ENCODE peak calls at places on chromosomes 12 and 14, in six cellular contexts. A is heart left ventricle, F is transverse colon, J is heart right ventricle, K is PC-3, M is AG04450. N is an unnamed sample.

GRCh38 chr12:111221296-111222026 is 147.4 kb downstream of the PHETA1 start:
- DNase-seq in A (no peak), F (no peak), J (no peak), K (peak; percentile 11), M (no peak), N (no peak)

GRCh38 chr14:44463386-44464004 is 43.6 kb downstream of the FSCB start:
- DNase-seq in A (no peak), F (no peak), J (no peak), K (no peak), M (no peak), N (no peak)

GRCh38 chr12:104938371-104938770 is 19.7 kb downstream of the SLC41A2 start:
- DNase-seq in A (no peak), F (no peak), J (no peak), K (no peak), M (no peak), N (no peak)

GRCh38 chr12:57739914-57740538 is 1.5 kb upstream of the AGAP2 start:
- DNase-seq in A (no peak), F (no peak), J (no peak), K (no peak), M (no peak), N (no peak)

GRCh38 chr14:59189281-59189821 is 884 bp downstream of the DAAM1 start:
- DNase-seq in A (peak; percentile 20), F (no peak), J (peak; percentile 32), K (peak; percentile 52), M (no peak), N (peak; percentile 25)

GRCh38 chr12:133234971-133235370 is 706 bp downstream of the ANHX start:
- DNase-seq in A (no peak), F (no peak), J (no peak), K (no peak), M (no peak), N (no peak)

GRCh38 chr12:11663128-11663527 is 13.7 kb downstream of the ETV6 start:
- DNase-seq in A (peak; percentile 55), F (no peak), J (no peak), K (no peak), M (no peak), N (no peak)

GRCh38 chr12:105204916-105205315 is 31.1 kb downstream of the APPL2 start:
- DNase-seq in A (no peak), F (no peak), J (no peak), K (peak; percentile 83), M (peak; percentile 8), N (peak; percentile 78)

GRCh38 chr12:130131817-130132216 is 30.4 kb upstream of the FZD10 start:
- DNase-seq in A (no peak), F (no peak), J (no peak), K (no peak), M (no peak), N (no peak)

GRCh38 chr14:104882991-104883660 is 18.1 kb downstream of the CEP170B start:
- DNase-seq in A (no peak), F (no peak), J (peak; percentile 8), K (no peak), M (no peak), N (no peak)

GRCh38 chr14:23559010-23559920 is 3.2 kb downstream of the THTPA start:
- DNase-seq in A (no peak), F (peak; percentile 39), J (peak; percentile 59), K (peak; percentile 48), M (peak; percentile 27), N (peak; percentile 66)

GRCh38 chr12:33427071-33427470 is 12.5 kb downstream of the SYT10 start:
- DNase-seq in A (no peak), F (no peak), J (no peak), K (peak; percentile 45), M (no peak), N (peak; percentile 31)
- TF ChIP-seq CTCF in A (no peak), F (no peak), J (no peak), K (peak; percentile 48), M (no peak), N (peak; percentile 40)

GRCh38 chr14:57293851-57294837 is 25.4 kb downstream of the AP5M1 start:
- DNase-seq in A (no peak), F (no peak), J (no peak), K (peak; percentile 53), M (no peak), N (peak; percentile 56)
- TF ChIP-seq CTCF in A (no peak), F (no peak), J (peak; percentile 23), K (peak; percentile 68), M (peak; percentile 50), N (peak; percentile 40)

GRCh38 chr12:79512068-79512467 is 178.7 kb downstream of the PAWR start:
- DNase-seq in A (no peak), F (no peak), J (no peak), K (peak; percentile 38), M (no peak), N (no peak)

GRCh38 chr12:79508622-79509021 is 182.1 kb downstream of the PAWR start:
- DNase-seq in A (no peak), F (no peak), J (no peak), K (peak; percentile 24), M (no peak), N (no peak)
- TF ChIP-seq CTCF in A (no peak), F (no peak), J (no peak), K (peak; percentile 40), M (no peak), N (no peak)

DNA sequence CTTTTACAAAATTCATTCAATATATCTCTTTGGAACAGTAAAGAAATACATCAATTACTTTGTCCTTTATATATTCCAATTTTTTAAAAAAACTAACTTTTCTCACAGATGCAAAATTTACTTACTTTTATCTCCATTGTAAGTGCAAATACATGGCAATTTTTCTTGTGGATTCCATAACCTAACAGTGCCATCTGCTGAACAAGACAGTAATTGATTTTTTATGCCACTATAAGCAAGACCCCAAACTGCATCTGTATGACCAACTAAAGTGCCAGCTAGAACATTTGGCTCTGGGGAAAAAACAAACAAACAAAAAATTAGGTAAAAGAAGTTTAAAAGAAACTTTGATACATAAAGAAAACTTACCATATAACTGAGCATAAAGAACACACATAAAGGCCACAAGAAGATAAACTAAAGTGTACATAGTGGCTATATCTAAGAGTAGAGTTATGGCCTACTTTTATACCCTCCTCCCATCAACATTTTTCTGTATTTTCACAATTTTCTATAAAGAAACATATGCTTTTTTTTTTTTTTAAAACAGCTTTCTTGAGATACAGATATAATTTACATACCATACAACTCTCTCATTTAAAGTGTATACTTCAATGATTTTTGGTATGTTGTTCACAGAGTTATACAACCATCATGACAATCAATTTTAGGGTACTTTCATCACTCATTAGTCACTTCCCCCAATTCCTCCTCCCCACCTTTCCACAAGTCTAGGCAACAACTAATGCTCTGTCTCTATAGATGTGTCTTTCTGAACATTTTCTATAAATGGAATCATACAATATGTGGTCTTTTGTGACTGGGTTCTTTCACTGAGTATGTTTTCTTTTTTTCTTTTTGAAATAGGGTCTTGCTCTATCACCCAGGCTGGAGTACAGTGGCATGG is 32.6 kb downstream of the COCH start:
- DNase-seq in A (no peak), F (no peak), J (no peak), K (peak; percentile 53), M (no peak), N (peak; percentile 25)
- TF ChIP-seq CTCF in A (peak; percentile 16), F (peak; percentile 33), J (no peak), K (peak; percentile 76), M (peak; percentile 31), N (peak; percentile 28)

GRCh38 chr14:22131749-22132476 is 457.1 kb downstream of the DAD1 start:
- DNase-seq in A (no peak), F (peak; percentile 30), J (no peak), K (peak; percentile 37), M (no peak), N (no peak)
- TF ChIP-seq CTCF in A (no peak), F (peak; percentile 36), J (peak; percentile 26), K (peak; percentile 69), M (peak; percentile 54), N (peak; percentile 44)